ENCODE peak calls at places on chromosomes 7 and 10, in six cellular contexts. N is tibial artery; R is hepatocyte; Q is IMR-90; J is CD8-positive, alpha-beta T cell; H is cardiac muscle cell. F is an unnamed sample. For H3K4me1, the result is how much of the 10 kb centered on the place peaks cover.

GRCh38 chr7:157250605-157251228 is 86.1 kb upstream of the DNAJB6 start:
- DNase-seq in N (no peak), R (peak), Q (peak), J (peak), H (peak), F (peak)

GRCh38 chr10:103986360-103986759 is 19.4 kb downstream of the SLK start:
- DNase-seq in N (no peak), R (no peak), Q (no peak), J (no peak), H (no peak), F (peak)

GRCh38 chr10:31683682-31684081 is 244.9 kb downstream of the ARHGAP12 start:
- DNase-seq in N (no peak), R (no peak), Q (no peak), J (no peak), H (no peak), F (no peak)

GRCh38 chr7:142806957-142807356 is 36.2 kb downstream of the PRSS2 start:
- DNase-seq in N (no peak), R (no peak), Q (no peak), J (no peak), H (no peak), F (no peak)

GRCh38 chr7:24756989-24757798 is at the start of gene GSDME:
- DNase-seq in N (peak), R (peak), Q (peak), J (no peak), H (peak), F (peak)

GRCh38 chr10:8544057-8544380 is 489.5 kb downstream of the GATA3 start:
- DNase-seq in N (no peak), R (peak), Q (no peak), J (no peak), H (no peak), F (no peak)

GRCh38 chr10:4704034-4704545 is 121.9 kb upstream of the AKR1E2 start:
- DNase-seq in N (no peak), R (peak), Q (peak), J (no peak), H (no peak), F (no peak)

GRCh38 chr7:50608196-50608906 is 43.1 kb upstream of the DDC start:
- DNase-seq in N (no peak), R (no peak), Q (no peak), J (no peak), H (no peak), F (no peak)

GRCh38 chr10:97020452-97021400 is 165.0 kb downstream of the SLIT1 start:
- DNase-seq in N (peak), R (no peak), Q (no peak), J (no peak), H (peak), F (no peak)

GRCh38 chr7:146575903-146576302 is 459.3 kb downstream of the CNTNAP2 start:
- DNase-seq in N (no peak), R (no peak), Q (no peak), J (no peak), H (no peak), F (no peak)

GRCh38 chr10:52308251-52309031 is 5.6 kb upstream of the DKK1 start:
- DNase-seq in N (peak), R (peak), Q (peak), J (no peak), H (peak), F (no peak)

GRCh38 chr10:3186365-3186764 is 13.8 kb upstream of the PITRM1 start:
- DNase-seq in N (no peak), R (no peak), Q (no peak), J (peak), H (no peak), F (peak)

GRCh38 chr7:37982423-37982822 is 62.0 kb downstream of the EPDR1 start:
- DNase-seq in N (no peak), R (no peak), Q (no peak), J (no peak), H (no peak), F (no peak)

GRCh38 chr10:36465604-36466379 is 659.6 kb upstream of the ANKRD30A start:
- DNase-seq in N (no peak), R (no peak), Q (no peak), J (no peak), H (no peak), F (no peak)

GRCh38 chr7:738241-738640 is 11.2 kb upstream of the PRKAR1B start:
- DNase-seq in N (no peak), R (no peak), Q (no peak), J (no peak), H (no peak), F (no peak)

GRCh38 chr7:50588937-50589336 is 23.7 kb upstream of the DDC start:
- DNase-seq in N (no peak), R (no peak), Q (no peak), J (no peak), H (no peak), F (no peak)

GRCh38 chr10:71074176-71074755 is 138.1 kb upstream of the UNC5B start:
- DNase-seq in N (peak), R (no peak), Q (no peak), J (no peak), H (no peak), F (no peak)

GRCh38 chr7:130342701-130343380 is 1.8 kb upstream of the CPA5 start:
- DNase-seq in N (no peak), R (no peak), Q (no peak), J (no peak), H (no peak), F (no peak)

GRCh38 chr7:132778761-132779160 is 202.5 kb upstream of the PLXNA4 start:
- DNase-seq in N (no peak), R (no peak), Q (no peak), J (no peak), H (no peak), F (no peak)

GRCh38 chr7:17900464-17900863 is 39.8 kb downstream of the SNX13 start:
- DNase-seq in N (no peak), R (no peak), Q (no peak), J (no peak), H (no peak), F (no peak)

GRCh38 chr7:1544896-1545416 is 11.0 kb downstream of the TMEM184A start:
- DNase-seq in N (no peak), R (no peak), Q (no peak), J (no peak), H (no peak), F (no peak)

GRCh38 chr7:113142385-113143119 is 24.2 kb upstream of the SMIM30 start:
- DNase-seq in N (no peak), R (no peak), Q (no peak), J (no peak), H (no peak), F (no peak)

GRCh38 chr7:82323806-82324205 is 119.8 kb downstream of the CACNA2D1 start:
- DNase-seq in N (no peak), R (no peak), Q (peak), J (no peak), H (no peak), F (no peak)

GRCh38 chr10:3485287-3485686 is 299.7 kb downstream of the KLF6 start:
- DNase-seq in N (no peak), R (no peak), Q (no peak), J (no peak), H (no peak), F (no peak)

GRCh38 chr7:76047811-76048667 is at the start of the genes MDH2 and STYXL1:
- DNase-seq in N (peak), R (peak), Q (peak), J (peak), H (peak), F (peak)

GRCh38 chr7:137871173-137871915 is 24.6 kb upstream of the DGKI start:
- DNase-seq in N (no peak), R (no peak), Q (no peak), J (no peak), H (no peak), F (no peak)

GRCh38 chr7:139758388-139758787 is 19.4 kb downstream of the HIPK2 start:
- DNase-seq in N (no peak), R (no peak), Q (no peak), J (no peak), H (no peak), F (no peak)

GRCh38 chr7:112080441-112080840 is 125.8 kb downstream of the DOCK4 start:
- DNase-seq in N (no peak), R (no peak), Q (peak), J (no peak), H (no peak), F (no peak)

GRCh38 chr10:79424221-79425073 is 21.0 kb downstream of the ZCCHC24 start:
- DNase-seq in N (no peak), R (peak), Q (peak), J (no peak), H (peak), F (no peak)

GRCh38 chr7:94580601-94581000 is 71.0 kb downstream of the CASD1 start:
- DNase-seq in N (no peak), R (peak), Q (peak), J (no peak), H (no peak), F (no peak)

GRCh38 chr10:77600640-77601039 is 37.0 kb downstream of the KCNMA1 start:
- DNase-seq in N (no peak), R (no peak), Q (no peak), J (no peak), H (no peak), F (no peak)

GRCh38 chr10:119281581-119282071 is 74.3 kb downstream of the GRK5 start:
- DNase-seq in N (peak), R (no peak), Q (no peak), J (no peak), H (no peak), F (no peak)

GRCh38 chr7:19181634-19182033 is 36.4 kb upstream of the FERD3L start:
- DNase-seq in N (no peak), R (no peak), Q (peak), J (no peak), H (no peak), F (no peak)

GRCh38 chr10:125060038-125060437 is 100.3 kb downstream of the CTBP2 start:
- DNase-seq in N (no peak), R (no peak), Q (peak), J (no peak), H (peak), F (no peak)

GRCh38 chr10:125061557-125062243 is 98.7 kb downstream of the CTBP2 start:
- DNase-seq in N (no peak), R (no peak), Q (no peak), J (no peak), H (no peak), F (no peak)

GRCh38 chr10:125062244-125063208 is 97.8 kb downstream of the CTBP2 start:
- DNase-seq in N (no peak), R (no peak), Q (no peak), J (no peak), H (no peak), F (no peak)

GRCh38 chr10:125060851-125061556 is 99.4 kb downstream of the CTBP2 start:
- DNase-seq in N (peak), R (peak), Q (peak), J (peak), H (peak), F (peak)

DNA sequence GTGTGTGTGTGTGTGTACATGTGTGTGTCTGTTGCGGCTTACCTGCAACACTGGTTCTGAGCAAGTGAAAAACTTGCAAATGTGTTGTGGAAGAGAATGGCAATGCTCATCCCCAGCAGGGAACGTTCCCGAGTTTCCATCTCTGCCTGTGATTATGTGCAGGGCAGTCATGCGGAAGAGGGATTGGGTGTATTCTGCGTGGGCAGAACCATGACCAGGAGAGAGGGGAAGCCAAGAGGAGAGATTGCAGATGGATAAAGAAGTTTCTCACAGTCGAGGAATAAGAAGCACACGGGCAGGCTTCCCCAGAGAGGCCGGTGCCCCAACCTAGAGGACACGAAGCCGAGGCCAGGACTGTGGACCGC is 99.9 kb downstream of the CTBP2 start:
- DNase-seq in N (peak), R (no peak), Q (peak), J (no peak), H (no peak), F (no peak)
- H3K27ac ChIP-seq in N (peak), R (peak), Q (peak), J (no peak), H (peak), F (no peak)

DNA sequence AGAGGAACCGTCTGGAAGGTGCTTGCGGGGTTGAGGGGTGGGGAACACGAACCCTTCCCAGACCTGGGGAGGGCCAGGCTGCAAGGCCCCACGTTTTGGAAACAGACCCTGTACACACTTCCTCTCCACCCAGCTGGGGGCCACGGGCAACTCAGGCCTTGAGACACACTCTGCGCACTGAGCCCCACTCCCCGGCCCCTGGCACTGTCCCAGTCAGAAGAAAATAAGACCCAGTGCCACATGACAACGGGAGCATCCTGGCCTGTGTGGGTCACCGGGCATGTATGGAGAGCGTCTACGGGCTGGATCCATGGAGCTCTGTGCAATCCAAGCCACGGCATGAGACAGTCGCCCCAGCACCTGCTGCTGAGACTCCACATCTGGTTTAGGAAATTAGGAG is 63.7 kb downstream of the CARD11 start:
- DNase-seq in N (no peak), R (no peak), Q (no peak), J (no peak), H (no peak), F (no peak)
- H3K4me1 ChIP-seq in N (under half), R (under half), Q (under half), J (half or more), H (under half), F (half or more)

GRCh38 chr10:128540806-128541739 is 414.9 kb upstream of the MKI67 start:
- DNase-seq in N (no peak), R (peak), Q (no peak), J (no peak), H (peak), F (no peak)
- H3K4me3 ChIP-seq in N (no peak), R (peak), Q (no peak), J (no peak), H (peak), F (no peak)

DNA sequence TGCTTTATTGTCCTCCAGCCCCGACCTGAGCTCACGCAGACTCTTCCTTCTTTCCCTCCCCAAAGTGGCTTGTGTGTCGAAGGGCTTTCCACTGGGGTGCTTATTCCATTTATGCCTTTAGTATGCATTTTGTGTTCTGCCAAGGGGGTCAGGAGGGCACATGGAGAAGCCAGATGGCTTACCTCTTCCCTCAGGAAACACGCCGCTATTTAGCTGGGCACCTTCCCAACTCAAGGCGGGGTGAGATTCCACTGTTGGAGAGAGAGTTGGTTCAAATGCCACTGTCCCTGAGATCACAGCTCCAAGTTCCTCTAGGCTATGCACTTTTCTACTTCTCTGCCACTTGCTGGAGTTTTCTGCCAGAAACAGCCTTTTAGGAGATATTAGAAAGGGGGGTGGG is 1091.8 kb downstream of the LRMDA start:
- DNase-seq in N (no peak), R (no peak), Q (no peak), J (no peak), H (no peak), F (no peak)
- H3K27ac ChIP-seq in N (peak), R (peak), Q (no peak), J (no peak), H (no peak), F (no peak)

GRCh38 chr10:21499910-21500577 is 25.4 kb downstream of the SKIDA1 start:
- DNase-seq in N (no peak), R (peak), Q (no peak), J (no peak), H (peak), F (no peak)

GRCh38 chr10:21499580-21499909 is 25.9 kb downstream of the SKIDA1 start:
- DNase-seq in N (no peak), R (no peak), Q (no peak), J (no peak), H (no peak), F (no peak)

GRCh38 chr10:21498977-21499376 is 26.5 kb downstream of the SKIDA1 start:
- DNase-seq in N (no peak), R (no peak), Q (no peak), J (no peak), H (no peak), F (no peak)

GRCh38 chr10:21497177-21497807 is 28.2 kb downstream of the SKIDA1 start:
- DNase-seq in N (peak), R (peak), Q (peak), J (no peak), H (peak), F (no peak)

DNA sequence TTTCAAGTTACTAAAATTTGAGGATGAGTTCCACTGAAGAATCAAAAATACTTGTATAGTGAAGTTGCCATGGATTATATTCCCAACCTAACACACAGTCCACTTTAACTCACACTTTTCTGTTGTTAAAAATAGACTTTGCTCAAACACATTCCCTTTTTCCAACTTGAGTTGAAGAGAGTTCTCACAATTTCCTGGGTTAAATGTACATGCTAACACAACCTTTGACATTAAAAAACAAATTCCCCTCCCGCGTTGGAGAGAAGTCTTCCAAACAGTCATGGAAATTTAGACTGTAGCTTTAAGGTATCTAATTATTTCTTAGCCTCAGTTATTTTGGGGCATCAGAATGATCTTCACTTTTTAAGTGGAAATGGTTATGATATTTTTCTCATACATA is 27.1 kb downstream of the SKIDA1 start:
- DNase-seq in N (no peak), R (no peak), Q (no peak), J (no peak), H (no peak), F (no peak)
- H3K4me1 ChIP-seq in N (under half), R (under half), Q (under half), J (under half), H (half or more), F (under half)

GRCh38 chr10:44913312-44914079 is 2.4 kb downstream of the TMEM72 start:
- DNase-seq in N (no peak), R (peak), Q (no peak), J (peak), H (peak), F (no peak)
- H3K4me3 ChIP-seq in N (no peak), R (no peak), Q (no peak), J (no peak), H (no peak), F (no peak)

GRCh38 chr10:48194830-48195229 is 79.7 kb downstream of the FRMPD2 start:
- DNase-seq in N (no peak), R (peak), Q (no peak), J (no peak), H (no peak), F (no peak)
- H3K27ac ChIP-seq in N (no peak), R (peak), Q (no peak), J (no peak), H (no peak), F (no peak)